ENCODE peak calls at places on chromosomes 11 and 22, in ten cellular contexts. Z is left ventricle myocardium inferior; J is GM12865; B is astrocyte of the cerebellum; E is uterus; P is CD8-positive, alpha-beta memory T cell; M is naive thymus-derived CD4-positive, alpha-beta T cell; V is transverse colon; F is pancreas; S is cardiac fibroblast. L is an unnamed sample.

GRCh38 chr11:134580635-134581025 is 168.6 kb upstream of the B3GAT1 start:
- DNase-seq in Z (no peak), J (no peak), B (no peak), E (no peak), P (no peak), M (peak; percentile 10), V (no peak), F (no peak), S (no peak), L (no peak)

GRCh38 chr11:119196833-119197483 is 9.2 kb upstream of the CBL start:
- DNase-seq in Z (no peak), J (peak; percentile 88), B (peak; percentile 78), E (peak; percentile 81), P (peak; percentile 76), M (peak; percentile 51), V (peak; percentile 75), F (peak; percentile 46), S (peak; percentile 91), L (peak; percentile 89)

GRCh38 chr22:40485813-40486610 is 115.6 kb downstream of the SGSM3 start:
- DNase-seq in Z (no peak), J (no peak), B (peak; percentile 64), E (no peak), P (no peak), M (no peak), V (no peak), F (peak; percentile 38), S (no peak), L (no peak)

GRCh38 chr11:42054351-42054750 is 594.9 kb upstream of the LRRC4C start:
- DNase-seq in Z (no peak), J (no peak), B (no peak), E (no peak), P (no peak), M (no peak), V (no peak), F (no peak), S (no peak), L (no peak)

GRCh38 chr11:29627541-29627940 is 389.3 kb downstream of the KCNA4 start:
- DNase-seq in Z (no peak), J (no peak), B (no peak), E (no peak), P (no peak), M (no peak), V (no peak), F (no peak), S (no peak), L (no peak)

GRCh38 chr11:117641008-117641915 is 155.8 kb downstream of the DSCAML1 start:
- DNase-seq in Z (no peak), J (no peak), B (no peak), E (no peak), P (no peak), M (no peak), V (no peak), F (no peak), S (no peak), L (no peak)

GRCh38 chr11:93543292-93543977 is at the start of gene SMCO4:
- DNase-seq in Z (peak; percentile 89), J (peak; percentile 85), B (no peak), E (peak; percentile 79), P (peak; percentile 32), M (peak; percentile 82), V (peak; percentile 89), F (peak; percentile 89), S (peak; percentile 82), L (peak; percentile 76)

GRCh38 chr11:117071344-117071787 is 26.9 kb downstream of the SIK3 start:
- DNase-seq in Z (no peak), J (no peak), B (no peak), E (peak; percentile 49), P (no peak), M (no peak), V (peak; percentile 54), F (no peak), S (peak; percentile 57), L (peak; percentile 42)

GRCh38 chr22:35462558-35463230 is 62.8 kb downstream of the MCM5 start:
- DNase-seq in Z (no peak), J (no peak), B (no peak), E (peak; percentile 42), P (no peak), M (no peak), V (no peak), F (no peak), S (no peak), L (peak; percentile 53)

GRCh38 chr11:1694064-1694845 is 2.7 kb upstream of the KRTAP5-6 start:
- DNase-seq in Z (peak; percentile 90), J (peak; percentile 82), B (peak; percentile 23), E (peak; percentile 76), P (peak; percentile 74), M (peak; percentile 87), V (peak; percentile 91), F (peak; percentile 93), S (peak; percentile 82), L (peak; percentile 67)
- H3K4me3 ChIP-seq in Z (peak overlapping the region; percentile 61), J (no peak overlapping the region), B (no peak overlapping the region), E (peak overlapping the region; percentile 5), P (no peak overlapping the region), M (peak overlapping the region; percentile 54), V (peak overlapping the region; percentile 17), F (no peak overlapping the region), S (no peak overlapping the region), L (no peak overlapping the region)

DNA sequence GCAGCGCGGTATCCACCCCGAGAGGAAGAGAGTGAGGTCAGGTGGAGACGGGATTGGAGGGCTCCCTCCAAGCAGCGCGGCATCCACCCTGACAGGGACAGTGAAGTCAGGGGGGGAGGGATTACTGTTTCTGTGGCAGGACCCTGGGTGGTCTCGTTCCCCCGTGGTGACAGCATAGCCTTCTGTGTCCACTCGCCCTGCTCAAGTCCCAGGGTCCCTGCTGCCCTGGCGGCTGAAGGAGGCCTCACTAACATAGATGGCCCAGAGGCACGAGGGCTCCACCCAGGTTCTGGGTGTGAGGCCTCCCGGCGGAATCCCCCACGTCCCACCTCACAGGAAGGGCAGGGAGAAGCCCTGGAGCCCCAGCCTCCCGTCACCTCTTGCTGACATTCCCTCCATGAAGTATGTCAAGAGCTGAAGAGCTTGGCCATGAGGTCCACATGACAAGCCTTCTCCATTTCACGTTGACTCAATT is 636.1 kb downstream of the BRD1 start:
- DNase-seq in Z (no peak), J (no peak), B (no peak), E (no peak), P (no peak), M (no peak), V (no peak), F (no peak), S (no peak), L (no peak)
- H3K4me3 ChIP-seq in Z (no peak overlapping the region), J (no peak overlapping the region), B (no peak overlapping the region), E (no peak overlapping the region), P (no peak overlapping the region), M (no peak overlapping the region), V (no peak overlapping the region), F (no peak overlapping the region), S (no peak overlapping the region), L (no peak overlapping the region)

GRCh38 chr11:112967082-112967481 is 5.9 kb downstream of the NCAM1 start:
- DNase-seq in Z (no peak), J (no peak), B (no peak), E (no peak), P (no peak), M (no peak), V (no peak), F (no peak), S (no peak), L (no peak)
- H3K4me3 ChIP-seq in Z (no peak overlapping the region), J (no peak overlapping the region), B (no peak overlapping the region), E (no peak overlapping the region), P (no peak overlapping the region), M (no peak overlapping the region), V (no peak overlapping the region), F (no peak overlapping the region), S (no peak overlapping the region), L (no peak overlapping the region)

GRCh38 chr22:32409977-32410376 is 2.1 kb downstream of the RTCB start:
- DNase-seq in Z (no peak), J (no peak), B (no peak), E (no peak), P (no peak), M (no peak), V (peak; percentile 68), F (no peak), S (no peak), L (no peak)
- H3K4me3 ChIP-seq in Z (peak overlapping the region; percentile 98), J (no peak overlapping the region), B (no peak overlapping the region), E (no peak overlapping the region), P (no peak overlapping the region), M (peak overlapping the region; percentile 10), V (no peak overlapping the region), F (no peak overlapping the region), S (no peak overlapping the region), L (no peak overlapping the region)

DNA sequence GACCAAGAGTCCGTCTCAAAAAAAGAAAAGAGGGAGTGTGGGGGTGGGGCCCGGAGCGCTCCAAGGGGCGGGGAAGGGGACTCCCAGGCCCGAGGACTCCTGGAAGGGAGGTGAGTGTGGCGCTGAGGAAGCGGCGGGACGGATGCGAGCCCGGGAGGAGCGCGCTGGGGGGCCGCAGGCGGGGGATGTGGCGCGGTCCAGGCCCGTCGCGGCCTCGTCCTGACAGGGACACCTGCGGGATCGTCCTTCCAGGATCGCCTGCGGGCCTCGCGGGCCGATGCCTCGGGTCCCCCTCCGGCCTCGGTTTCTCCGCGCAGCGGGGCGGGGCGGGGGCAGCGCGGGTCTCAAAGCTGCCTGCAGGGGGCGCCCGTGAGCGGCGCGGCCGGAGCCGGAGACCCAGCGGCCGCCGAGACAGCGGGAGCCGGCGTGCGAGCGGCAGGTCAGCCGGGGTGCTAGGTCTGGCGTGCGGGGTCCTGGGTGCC is 3.8 kb upstream of the ADORA2A start:
- DNase-seq in Z (peak; percentile 71), J (peak; percentile 70), B (no peak), E (no peak), P (peak; percentile 57), M (peak; percentile 87), V (peak; percentile 56), F (peak; percentile 70), S (peak; percentile 33), L (no peak)
- H3K4me3 ChIP-seq in Z (peak overlapping the region; percentile 89), J (peak overlapping the region; percentile 66), B (peak overlapping the region; percentile 44), E (peak overlapping the region; percentile 35), P (no peak overlapping the region), M (no peak overlapping the region), V (peak overlapping the region; percentile 44), F (peak overlapping the region; percentile 31), S (no peak overlapping the region), L (peak overlapping the region; percentile 56)

L was measured in fibroblast of villous mesenchyme.